ENCODE peak calls at places on chromosomes 11 and 22, in six cellular contexts. B, M, X, T, Q and Y are unnamed samples.

GRCh38 chr11:3215346-3216026 is 3.1 kb downstream of the MRGPRG start:
- DNase-seq in B (peak), M (no peak), X (peak), T (no peak), Q (peak), Y (no peak)

GRCh38 chr11:130121430-130121978 is 38.1 kb upstream of the ST14 start:
- DNase-seq in B (no peak), M (no peak), X (no peak), T (no peak), Q (no peak), Y (no peak)

GRCh38 chr11:76592961-76593360 is 77.6 kb downstream of the LRRC32 start:
- DNase-seq in B (no peak), M (no peak), X (no peak), T (peak), Q (peak), Y (no peak)

GRCh38 chr11:129546266-129546665 is 170.6 kb downstream of the BARX2 start:
- DNase-seq in B (no peak), M (no peak), X (no peak), T (no peak), Q (no peak), Y (no peak)

GRCh38 chr11:42620796-42621195 is 691.0 kb upstream of the API5 start:
- DNase-seq in B (no peak), M (no peak), X (no peak), T (no peak), Q (no peak), Y (no peak)

GRCh38 chr11:27705873-27706820 is 5.9 kb upstream of the BDNF start:
- DNase-seq in B (no peak), M (no peak), X (no peak), T (no peak), Q (no peak), Y (no peak)

GRCh38 chr22:25942126-25942988 is 200.4 kb downstream of the MYO18B start:
- DNase-seq in B (no peak), M (no peak), X (no peak), T (no peak), Q (no peak), Y (no peak)

GRCh38 chr11:63445720-63446119 is 45.2 kb downstream of the PLAAT5 start:
- DNase-seq in B (no peak), M (no peak), X (no peak), T (no peak), Q (no peak), Y (no peak)

GRCh38 chr11:46378296-46378695 is 3.2 kb upstream of the MDK start:
- DNase-seq in B (no peak), M (no peak), X (no peak), T (no peak), Q (no peak), Y (no peak)

GRCh38 chr22:31625257-31625640 is 36.8 kb downstream of the PISD start:
- DNase-seq in B (no peak), M (no peak), X (no peak), T (no peak), Q (no peak), Y (no peak)

GRCh38 chr11:35282226-35282882 is 137.0 kb downstream of the SLC1A2 start:
- DNase-seq in B (no peak), M (no peak), X (no peak), T (no peak), Q (no peak), Y (no peak)

GRCh38 chr11:11407065-11407737 is 54.2 kb upstream of the CSNK2A3 start:
- DNase-seq in B (peak), M (peak), X (no peak), T (no peak), Q (peak), Y (no peak)

GRCh38 chr11:368414-369335 is 624 bp upstream of the B4GALNT4 start:
- DNase-seq in B (no peak), M (no peak), X (no peak), T (no peak), Q (no peak), Y (no peak)

GRCh38 chr11:2289859-2290258 is 11.9 kb downstream of the C11orf21 start:
- DNase-seq in B (no peak), M (peak), X (no peak), T (no peak), Q (no peak), Y (no peak)

GRCh38 chr11:81005595-81005994 is 1564.8 kb upstream of the TENM4 start:
- DNase-seq in B (no peak), M (no peak), X (no peak), T (no peak), Q (no peak), Y (no peak)

GRCh38 chr11:10158461-10158860 is 135.6 kb downstream of the SBF2 start:
- DNase-seq in B (no peak), M (no peak), X (no peak), T (no peak), Q (no peak), Y (no peak)

GRCh38 chr11:115503083-115503885 is 931 bp downstream of the CADM1 start:
- DNase-seq in B (peak), M (peak), X (peak), T (peak), Q (peak), Y (peak)

DNA sequence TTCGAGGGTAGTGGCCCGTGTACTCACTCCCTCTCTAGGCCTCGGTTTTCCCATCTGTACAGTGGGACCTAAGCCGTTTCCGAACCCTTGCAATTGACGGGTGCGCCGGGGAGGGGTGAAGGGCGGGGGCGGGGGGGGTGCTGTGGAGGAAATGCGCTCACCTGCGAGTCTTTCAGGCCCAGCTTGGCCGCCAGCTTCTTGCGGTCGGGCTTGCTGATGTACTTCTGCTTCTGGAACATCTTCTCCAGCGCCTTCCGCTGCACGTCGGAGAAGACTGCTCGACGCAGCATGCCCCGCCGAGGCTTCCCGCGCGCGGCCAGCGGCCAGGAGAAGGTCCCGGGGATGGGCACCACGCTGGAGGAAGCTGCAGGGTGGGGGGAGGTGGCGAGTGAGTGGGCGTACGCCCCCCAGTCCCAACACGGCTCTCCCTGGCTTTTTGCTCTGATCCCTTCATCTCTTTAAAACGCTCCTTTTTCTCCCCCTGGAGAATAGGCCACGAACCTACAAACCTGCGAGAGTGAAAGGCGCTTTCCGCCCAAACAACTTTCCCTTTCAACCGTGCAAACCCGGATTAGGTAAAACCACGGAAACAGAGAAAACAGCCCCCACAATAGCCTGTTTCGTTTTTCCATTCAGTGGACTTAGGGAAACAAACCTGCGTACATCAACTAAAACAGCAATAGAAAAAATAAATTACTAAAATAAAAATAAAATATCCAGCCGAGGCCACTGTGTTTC is 3.2 kb downstream of the DBX1 start:
- DNase-seq in B (no peak), M (no peak), X (no peak), T (no peak), Q (peak), Y (no peak)
- H3K4me3 ChIP-seq in B (peak), M (peak), X (no peak), T (peak), Q (peak), Y (peak)

GRCh38 chr22:36422287-36423014 is 34.7 kb upstream of the MYH9 start:
- DNase-seq in B (no peak), M (no peak), X (no peak), T (no peak), Q (no peak), Y (no peak)
- H3K27ac ChIP-seq in B (no peak), M (no peak), X (no peak), T (no peak), Q (no peak), Y (no peak)

DNA sequence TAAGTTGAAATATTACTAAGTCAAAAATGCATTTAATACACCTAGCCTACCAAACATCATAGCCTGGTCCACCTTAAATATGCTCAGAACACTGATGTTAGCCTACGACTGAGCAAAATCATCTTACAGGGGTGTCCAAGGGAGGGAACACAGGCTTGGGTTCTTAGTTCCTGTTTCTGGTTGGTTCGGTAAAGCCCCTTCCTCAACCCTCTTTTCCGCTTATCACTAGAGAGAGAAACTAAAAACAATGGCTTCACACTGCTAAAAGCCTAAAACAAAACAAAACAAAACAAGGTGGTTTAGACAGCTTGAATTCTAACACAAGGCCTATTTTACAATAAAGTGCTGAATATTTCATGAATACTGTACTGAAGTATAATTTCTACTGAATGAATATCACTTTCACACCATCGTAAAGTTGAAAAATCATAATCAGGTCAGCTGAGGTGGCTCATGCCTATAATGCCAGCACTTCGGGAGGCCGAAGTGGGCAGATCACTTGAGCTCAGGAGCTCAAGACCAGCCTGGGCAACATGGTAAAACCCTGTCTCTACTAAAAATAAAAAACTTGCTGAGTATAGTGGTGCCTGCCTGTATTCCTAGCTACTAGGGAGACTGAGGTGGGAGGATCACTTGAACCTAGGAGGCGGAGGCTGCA is 118.0 kb downstream of the SIK3 start:
- DNase-seq in B (no peak), M (no peak), X (no peak), T (no peak), Q (no peak), Y (no peak)
- H3K4me3 ChIP-seq in B (no peak), M (no peak), X (no peak), T (no peak), Q (no peak), Y (no peak)

DNA sequence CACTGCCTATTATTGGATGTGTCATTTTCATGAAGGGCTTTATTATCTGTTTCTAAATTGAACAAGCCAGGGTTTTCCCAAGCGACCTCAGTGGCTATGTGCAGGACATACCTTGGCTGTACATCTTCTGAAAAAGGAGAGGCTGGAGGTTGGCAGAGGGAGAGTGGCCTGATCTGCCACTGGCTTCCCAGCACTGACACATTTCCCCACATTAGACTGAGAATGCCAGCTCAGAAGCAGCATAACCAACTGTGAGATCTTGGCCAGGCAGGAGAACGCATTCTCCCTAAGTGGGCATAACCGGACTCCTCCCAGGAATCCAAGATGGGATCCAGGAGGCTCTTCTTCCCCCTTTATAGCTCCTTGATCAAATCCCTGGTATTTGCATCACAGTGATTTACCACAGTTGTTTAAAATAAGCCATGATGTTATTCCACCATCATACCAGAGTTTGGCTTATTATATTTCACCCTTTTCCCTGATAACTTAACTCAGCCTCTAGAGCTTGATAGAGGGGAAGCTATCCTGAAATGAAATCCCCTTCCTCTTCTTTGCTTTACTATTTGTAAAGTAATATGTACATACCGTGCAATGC is 33.8 kb downstream of the AMOTL1 start:
- DNase-seq in B (no peak), M (no peak), X (no peak), T (no peak), Q (no peak), Y (no peak)
- H3K27ac ChIP-seq in B (peak), M (peak), X (peak), T (no peak), Q (peak), Y (no peak)

GRCh38 chr11:15108592-15109130 is 6.1 kb upstream of the INSC start:
- DNase-seq in B (no peak), M (no peak), X (no peak), T (no peak), Q (no peak), Y (no peak)
- H3K4me3 ChIP-seq in B (no peak), M (no peak), X (no peak), T (no peak), Q (no peak), Y (no peak)

GRCh38 chr11:74948546-74948897 is 369 bp downstream of the XRRA1 start:
- DNase-seq in B (no peak), M (no peak), X (no peak), T (no peak), Q (no peak), Y (no peak)
- H3K27ac ChIP-seq in B (peak), M (peak), X (peak), T (peak), Q (peak), Y (peak)